ENCODE peak calls at places on chromosomes 16 and 17, in nine cellular contexts. One of them, this sample, is unnamed.

GRCh38 chr16:75555707-75556512 is at the start of gene TMEM231:
- DNase-seq in activated T-cell treated with anti-CD3 and anti-CD28 coated beads for 1 hour: peak
- DNase-seq in GM12878: no peak
- DNase-seq in spleen: peak
- DNase-seq in psoas muscle: peak
- DNase-seq in mucosa of gallbladder: peak
- DNase-seq in stimulated activated CD4-positive, alpha-beta T cell treated with anti-CD3 and anti-CD28 coated beads, Interleukin-2, amount 100 ng/mL, for 24 hours: peak
- DNase-seq in ACHN: peak
- DNase-seq in mesenchymal stem cell: peak
- DNase-seq in this sample: peak

GRCh38 chr16:35525979-35526590 is 2066.7 kb downstream of the TP53TG3F start:
- DNase-seq in activated T-cell treated with anti-CD3 and anti-CD28 coated beads for 1 hour: no peak
- DNase-seq in GM12878: no peak
- DNase-seq in spleen: no peak
- DNase-seq in psoas muscle: no peak
- DNase-seq in mucosa of gallbladder: no peak
- DNase-seq in stimulated activated CD4-positive, alpha-beta T cell treated with anti-CD3 and anti-CD28 coated beads, Interleukin-2, amount 100 ng/mL, for 24 hours: no peak
- DNase-seq in ACHN: no peak
- DNase-seq in mesenchymal stem cell: no peak
- DNase-seq in this sample: no peak

GRCh38 chr16:19923396-19923795 is 38.7 kb upstream of the GPRC5B start:
- DNase-seq in activated T-cell treated with anti-CD3 and anti-CD28 coated beads for 1 hour: no peak
- DNase-seq in GM12878: no peak
- DNase-seq in spleen: no peak
- DNase-seq in psoas muscle: no peak
- DNase-seq in mucosa of gallbladder: no peak
- DNase-seq in stimulated activated CD4-positive, alpha-beta T cell treated with anti-CD3 and anti-CD28 coated beads, Interleukin-2, amount 100 ng/mL, for 24 hours: no peak
- DNase-seq in ACHN: no peak
- DNase-seq in mesenchymal stem cell: no peak
- DNase-seq in this sample: no peak

GRCh38 chr16:24539850-24540484 is 601 bp downstream of the RBBP6 start:
- DNase-seq in activated T-cell treated with anti-CD3 and anti-CD28 coated beads for 1 hour: peak
- DNase-seq in GM12878: no peak
- DNase-seq in spleen: peak
- DNase-seq in psoas muscle: peak
- DNase-seq in mucosa of gallbladder: peak
- DNase-seq in stimulated activated CD4-positive, alpha-beta T cell treated with anti-CD3 and anti-CD28 coated beads, Interleukin-2, amount 100 ng/mL, for 24 hours: peak
- DNase-seq in ACHN: peak
- DNase-seq in mesenchymal stem cell: no peak
- DNase-seq in this sample: no peak

GRCh38 chr16:1416521-1416941 is 2.0 kb upstream of the UNKL start:
- DNase-seq in activated T-cell treated with anti-CD3 and anti-CD28 coated beads for 1 hour: no peak
- DNase-seq in GM12878: no peak
- DNase-seq in spleen: no peak
- DNase-seq in psoas muscle: no peak
- DNase-seq in mucosa of gallbladder: no peak
- DNase-seq in stimulated activated CD4-positive, alpha-beta T cell treated with anti-CD3 and anti-CD28 coated beads, Interleukin-2, amount 100 ng/mL, for 24 hours: no peak
- DNase-seq in ACHN: peak
- DNase-seq in mesenchymal stem cell: no peak
- DNase-seq in this sample: no peak

GRCh38 chr16:21156767-21157467 is 1.6 kb upstream of the LDAF1 start:
- DNase-seq in activated T-cell treated with anti-CD3 and anti-CD28 coated beads for 1 hour: no peak
- DNase-seq in GM12878: no peak
- DNase-seq in spleen: no peak
- DNase-seq in psoas muscle: no peak
- DNase-seq in mucosa of gallbladder: peak
- DNase-seq in stimulated activated CD4-positive, alpha-beta T cell treated with anti-CD3 and anti-CD28 coated beads, Interleukin-2, amount 100 ng/mL, for 24 hours: no peak
- DNase-seq in ACHN: peak
- DNase-seq in mesenchymal stem cell: peak
- DNase-seq in this sample: peak

GRCh38 chr17:43814714-43815113 is 18.2 kb downstream of the MPP3 start:
- DNase-seq in activated T-cell treated with anti-CD3 and anti-CD28 coated beads for 1 hour: no peak
- DNase-seq in GM12878: no peak
- DNase-seq in spleen: no peak
- DNase-seq in psoas muscle: no peak
- DNase-seq in mucosa of gallbladder: no peak
- DNase-seq in stimulated activated CD4-positive, alpha-beta T cell treated with anti-CD3 and anti-CD28 coated beads, Interleukin-2, amount 100 ng/mL, for 24 hours: no peak
- DNase-seq in ACHN: peak
- DNase-seq in mesenchymal stem cell: peak
- DNase-seq in this sample: no peak

GRCh38 chr17:68861602-68862001 is 93.6 kb downstream of the ABCA8 start:
- DNase-seq in activated T-cell treated with anti-CD3 and anti-CD28 coated beads for 1 hour: no peak
- DNase-seq in GM12878: no peak
- DNase-seq in spleen: no peak
- DNase-seq in psoas muscle: no peak
- DNase-seq in mucosa of gallbladder: no peak
- DNase-seq in stimulated activated CD4-positive, alpha-beta T cell treated with anti-CD3 and anti-CD28 coated beads, Interleukin-2, amount 100 ng/mL, for 24 hours: no peak
- DNase-seq in ACHN: no peak
- DNase-seq in mesenchymal stem cell: peak
- DNase-seq in this sample: no peak

GRCh38 chr16:89357055-89357454 is 133.3 kb downstream of the ANKRD11 start:
- DNase-seq in activated T-cell treated with anti-CD3 and anti-CD28 coated beads for 1 hour: no peak
- DNase-seq in GM12878: no peak
- DNase-seq in spleen: no peak
- DNase-seq in psoas muscle: no peak
- DNase-seq in mucosa of gallbladder: no peak
- DNase-seq in stimulated activated CD4-positive, alpha-beta T cell treated with anti-CD3 and anti-CD28 coated beads, Interleukin-2, amount 100 ng/mL, for 24 hours: peak
- DNase-seq in ACHN: no peak
- DNase-seq in mesenchymal stem cell: no peak
- DNase-seq in this sample: no peak

GRCh38 chr16:54748611-54749190 is 182.0 kb upstream of the IRX5 start:
- DNase-seq in activated T-cell treated with anti-CD3 and anti-CD28 coated beads for 1 hour: no peak
- DNase-seq in GM12878: no peak
- DNase-seq in spleen: no peak
- DNase-seq in psoas muscle: no peak
- DNase-seq in mucosa of gallbladder: no peak
- DNase-seq in stimulated activated CD4-positive, alpha-beta T cell treated with anti-CD3 and anti-CD28 coated beads, Interleukin-2, amount 100 ng/mL, for 24 hours: no peak
- DNase-seq in ACHN: no peak
- DNase-seq in mesenchymal stem cell: no peak
- DNase-seq in this sample: no peak

GRCh38 chr17:39661044-39661406 is 4.1 kb upstream of the TCAP start:
- DNase-seq in activated T-cell treated with anti-CD3 and anti-CD28 coated beads for 1 hour: no peak
- DNase-seq in GM12878: no peak
- DNase-seq in spleen: peak
- DNase-seq in psoas muscle: peak
- DNase-seq in mucosa of gallbladder: no peak
- DNase-seq in stimulated activated CD4-positive, alpha-beta T cell treated with anti-CD3 and anti-CD28 coated beads, Interleukin-2, amount 100 ng/mL, for 24 hours: no peak
- DNase-seq in ACHN: no peak
- DNase-seq in mesenchymal stem cell: no peak
- DNase-seq in this sample: no peak

GRCh38 chr17:8900626-8901585 is 33.4 kb upstream of the PIK3R6 start:
- DNase-seq in activated T-cell treated with anti-CD3 and anti-CD28 coated beads for 1 hour: no peak
- DNase-seq in GM12878: peak
- DNase-seq in spleen: no peak
- DNase-seq in psoas muscle: no peak
- DNase-seq in mucosa of gallbladder: no peak
- DNase-seq in stimulated activated CD4-positive, alpha-beta T cell treated with anti-CD3 and anti-CD28 coated beads, Interleukin-2, amount 100 ng/mL, for 24 hours: no peak
- DNase-seq in ACHN: no peak
- DNase-seq in mesenchymal stem cell: no peak
- DNase-seq in this sample: no peak